ENCODE peak calls at places on chromosomes 12 and 14, in five cellular contexts. R is Calu3, N is transverse colon, E is heart left ventricle, T is choroid plexus epithelial cell. U is an unnamed sample.

GRCh38 chr12:109759595-109759994 is 46.0 kb downstream of the FAM222A start:
- DNase-seq in E (peak), R (no peak), T (no peak), N (peak), U (no peak)

GRCh38 chr14:77076118-77076631 is 21.9 kb upstream of the CIPC start:
- DNase-seq in T (peak), R (no peak), E (peak), N (peak), U (peak)

GRCh38 chr12:110937104-110937641 is 16.8 kb upstream of the MYL2 start:
- DNase-seq in N (peak), E (peak), R (peak), T (peak), U (peak)

GRCh38 chr14:74949211-74949610 is 6.2 kb downstream of the PGF start:
- DNase-seq in R (no peak), N (no peak), E (no peak), T (no peak), U (no peak)

GRCh38 chr14:95891742-95892141 is 15.1 kb downstream of the TUNAR start:
- DNase-seq in E (no peak), R (no peak), T (no peak), N (no peak), U (no peak)

GRCh38 chr14:101791919-101792572 is 30.5 kb downstream of the PPP2R5C start:
- DNase-seq in N (no peak), E (no peak), R (no peak), T (peak), U (no peak)

GRCh38 chr12:42588981-42589464 is 523 bp downstream of the PRICKLE1 start:
- DNase-seq in R (peak), E (peak), N (peak), T (peak), U (peak)

GRCh38 chr14:105364100-105364708 is 34.1 kb upstream of the TEX22 start:
- DNase-seq in R (peak), E (no peak), N (peak), T (peak), U (peak)

GRCh38 chr14:63478024-63478423 is 65.2 kb downstream of the PPP2R5E start:
- DNase-seq in E (no peak), T (no peak), N (no peak), R (no peak), U (no peak)

GRCh38 chr14:49999216-49999761 is 106.4 kb downstream of the ARF6 start:
- DNase-seq in E (peak), N (peak), R (peak), T (peak), U (peak)

GRCh38 chr12:16955083-16955657 is 349.2 kb upstream of the LMO3 start:
- DNase-seq in N (no peak), T (no peak), R (no peak), E (no peak), U (no peak)

GRCh38 chr12:953776-954175 is 4.3 kb upstream of the RAD52 start:
- DNase-seq in E (no peak), N (no peak), T (peak), R (no peak), U (no peak)

GRCh38 chr14:26934151-26934550 is 336.3 kb upstream of the NOVA1 start:
- DNase-seq in N (no peak), E (no peak), R (no peak), T (no peak), U (no peak)

GRCh38 chr12:96194901-96195844 is 998 bp downstream of the ELK3 start:
- DNase-seq in E (peak), T (peak), N (peak), R (peak), U (peak)

GRCh38 chr14:95515080-95515489 is 1.4 kb downstream of the SYNE3 start:
- DNase-seq in T (no peak), N (no peak), R (no peak), E (peak), U (peak)

GRCh38 chr12:63944586-63945228 is 100.2 kb downstream of the SRGAP1 start:
- DNase-seq in R (no peak), T (no peak), N (no peak), E (no peak), U (no peak)

GRCh38 chr14:25396128-25396527 is 346.2 kb upstream of the STXBP6 start:
- DNase-seq in N (no peak), R (no peak), T (no peak), E (no peak), U (no peak)

GRCh38 chr14:71371711-71372396 is 464.6 kb downstream of the PCNX1 start:
- DNase-seq in E (no peak), R (no peak), T (peak), N (no peak), U (no peak)

U was measured in thyroid gland.